ENCODE peak calls at places on chromosome 21, in four cellular contexts. Z is neural crest cell; Y is CD8-positive, alpha-beta memory T cell; P is epithelial cell of esophagus. R is an unnamed sample.

GRCh38 chr21:20882462-20883415 is 115.5 kb upstream of the NCAM2 start:
- DNase-seq in P (peak; percentile 31), Z (peak; percentile 51), Y (no peak), R (peak; percentile 69)

GRCh38 chr21:44956356-44957046 is 16.7 kb downstream of the SLX9 start:
- DNase-seq in P (no peak), Z (no peak), Y (no peak), R (no peak)

GRCh38 chr21:23963454-23963853 is 1643.8 kb downstream of the MRPL39 start:
- DNase-seq in Z (no peak), Y (no peak), P (peak; percentile 4), R (no peak)

GRCh38 chr21:42392731-42393442 is 3.0 kb downstream of the TMPRSS3 start:
- DNase-seq in Y (no peak), Z (no peak), P (peak; percentile 26), R (peak; percentile 54)

GRCh38 chr21:41634211-41634694 is 126.3 kb upstream of the TMPRSS2 start:
- DNase-seq in P (peak; percentile 94), Y (no peak), Z (no peak), R (peak; percentile 72)

GRCh38 chr21:41744028-41744940 is 22.6 kb downstream of the RIPK4 start:
- DNase-seq in P (no peak), Z (no peak), Y (no peak), R (no peak)

GRCh38 chr21:25895565-25896205 is 160.9 kb downstream of the GABPA start:
- DNase-seq in Z (no peak), P (peak; percentile 63), Y (no peak), R (peak; percentile 36)

GRCh38 chr21:44742418-44743153 is 31.2 kb upstream of the TSPEAR start:
- DNase-seq in Z (no peak), P (peak; percentile 34), Y (no peak), R (no peak)

GRCh38 chr21:45818904-45819285 is 162.7 kb upstream of the COL6A1 start:
- DNase-seq in P (peak; percentile 15), Y (no peak), Z (no peak), R (no peak)

GRCh38 chr21:35048706-35049617 is at the start of gene RUNX1:
- DNase-seq in P (peak; percentile 70), Z (no peak), Y (peak; percentile 91), R (no peak)

GRCh38 chr21:36999131-36999898 is 7.2 kb upstream of the RIPPLY3 start:
- DNase-seq in Z (no peak), P (no peak), Y (no peak), R (no peak)

GRCh38 chr21:36079010-36079649 is 9.3 kb downstream of the CBR1 start:
- DNase-seq in Z (no peak), Y (no peak), P (no peak), R (peak; percentile 47)

GRCh38 chr21:40381111-40381510 is 465.8 kb downstream of the DSCAM start:
- DNase-seq in Z (no peak), P (no peak), Y (no peak), R (no peak)

GRCh38 chr21:30168086-30168485 is 1.5 kb upstream of the CLDN17 start:
- DNase-seq in Y (no peak), Z (no peak), P (peak; percentile 56), R (no peak)

GRCh38 chr21:45253180-45253579 is 34.5 kb downstream of the POFUT2 start:
- DNase-seq in Y (no peak), P (peak; percentile 38), Z (no peak), R (no peak)

GRCh38 chr21:42125571-42126544 is 54.7 kb downstream of the UMODL1 start:
- DNase-seq in P (peak; percentile 41), Y (no peak), Z (no peak), R (peak; percentile 50)

GRCh38 chr21:36725793-36726386 is 27.0 kb downstream of the SIM2 start:
- DNase-seq in Y (no peak), P (no peak), Z (no peak), R (no peak)

GRCh38 chr21:31713973-31714740 is 17.8 kb downstream of the SCAF4 start:
- DNase-seq in Z (no peak), P (no peak), Y (no peak), R (no peak)

GRCh38 chr21:42302292-42302650 is 12.9 kb downstream of the TFF3 start:
- DNase-seq in P (no peak), Y (no peak), Z (no peak), R (peak; percentile 40)

GRCh38 chr21:33374874-33375644 is 28.2 kb upstream of the IFNGR2 start:
- DNase-seq in P (no peak), Z (no peak), Y (no peak), R (no peak)

GRCh38 chr21:44805859-44806258 is 4.2 kb upstream of the UBE2G2 start:
- DNase-seq in P (no peak), Y (no peak), Z (no peak), R (no peak)

GRCh38 chr21:36429672-36430546 is 44.7 kb downstream of the CHAF1B start:
- DNase-seq in Y (peak; percentile 75), P (peak; percentile 100), Z (no peak), R (peak; percentile 91)

GRCh38 chr21:25791321-25791720 is 56.5 kb downstream of the GABPA start:
- DNase-seq in P (no peak), Z (no peak), Y (no peak), R (peak; percentile 25)

GRCh38 chr21:40686526-40686925 is 160.4 kb downstream of the DSCAM start:
- DNase-seq in P (no peak), Z (no peak), Y (no peak), R (no peak)